ENCODE peak calls at places on chromosome 3, in nine cellular contexts. One of them, this sample, is unnamed.

GRCh38 chr3:135975053-135975452 is 9.5 kb downstream of the PPP2R3A start:
- DNase-seq in psoas muscle: no peak
- DNase-seq in HL-60: no peak
- DNase-seq in fibroblast of pulmonary artery: no peak
- DNase-seq in GM13976: no peak
- DNase-seq in NB4: no peak
- DNase-seq in LNCaP clone FGC: no peak
- DNase-seq in CD4-positive, alpha-beta T cell: no peak
- DNase-seq in lower lobe of right lung: no peak
- DNase-seq in this sample: no peak

GRCh38 chr3:108493862-108494261 is 16.5 kb downstream of the MYH15 start:
- DNase-seq in lower lobe of right lung: no peak
- DNase-seq in CD4-positive, alpha-beta T cell: no peak
- DNase-seq in psoas muscle: no peak
- DNase-seq in fibroblast of pulmonary artery: no peak
- DNase-seq in HL-60: no peak
- DNase-seq in NB4: peak
- DNase-seq in LNCaP clone FGC: no peak
- DNase-seq in GM13976: no peak
- DNase-seq in this sample: no peak

GRCh38 chr3:176767385-176767784 is 429.9 kb downstream of the TBL1XR1 start:
- DNase-seq in psoas muscle: no peak
- DNase-seq in CD4-positive, alpha-beta T cell: no peak
- DNase-seq in NB4: no peak
- DNase-seq in lower lobe of right lung: no peak
- DNase-seq in HL-60: no peak
- DNase-seq in GM13976: no peak
- DNase-seq in LNCaP clone FGC: peak
- DNase-seq in fibroblast of pulmonary artery: peak
- DNase-seq in this sample: no peak

GRCh38 chr3:81027344-81027743 is 734.1 kb downstream of the GBE1 start:
- DNase-seq in fibroblast of pulmonary artery: no peak
- DNase-seq in GM13976: no peak
- DNase-seq in NB4: no peak
- DNase-seq in CD4-positive, alpha-beta T cell: no peak
- DNase-seq in psoas muscle: no peak
- DNase-seq in LNCaP clone FGC: no peak
- DNase-seq in lower lobe of right lung: no peak
- DNase-seq in HL-60: no peak
- DNase-seq in this sample: no peak

GRCh38 chr3:152835311-152836102 is 576 bp downstream of the P2RY1 start:
- DNase-seq in psoas muscle: peak
- DNase-seq in HL-60: peak
- DNase-seq in CD4-positive, alpha-beta T cell: no peak
- DNase-seq in NB4: peak
- DNase-seq in fibroblast of pulmonary artery: peak
- DNase-seq in LNCaP clone FGC: no peak
- DNase-seq in GM13976: peak
- DNase-seq in lower lobe of right lung: peak
- DNase-seq in this sample: no peak

GRCh38 chr3:125002834-125003368 is 52.9 kb downstream of the HEG1 start:
- DNase-seq in LNCaP clone FGC: no peak
- DNase-seq in GM13976: no peak
- DNase-seq in CD4-positive, alpha-beta T cell: no peak
- DNase-seq in fibroblast of pulmonary artery: no peak
- DNase-seq in lower lobe of right lung: no peak
- DNase-seq in psoas muscle: no peak
- DNase-seq in HL-60: no peak
- DNase-seq in NB4: no peak
- DNase-seq in this sample: no peak

GRCh38 chr3:46368569-46368968 is 2.2 kb upstream of the CCR5 start:
- DNase-seq in fibroblast of pulmonary artery: no peak
- DNase-seq in CD4-positive, alpha-beta T cell: peak
- DNase-seq in HL-60: peak
- DNase-seq in GM13976: peak
- DNase-seq in lower lobe of right lung: peak
- DNase-seq in LNCaP clone FGC: no peak
- DNase-seq in NB4: peak
- DNase-seq in psoas muscle: peak
- DNase-seq in this sample: no peak

GRCh38 chr3:108132727-108133373 is 42.0 kb upstream of the CD47 start:
- DNase-seq in lower lobe of right lung: no peak
- DNase-seq in NB4: peak
- DNase-seq in psoas muscle: no peak
- DNase-seq in HL-60: no peak
- DNase-seq in CD4-positive, alpha-beta T cell: no peak
- DNase-seq in LNCaP clone FGC: peak
- DNase-seq in GM13976: no peak
- DNase-seq in fibroblast of pulmonary artery: peak
- DNase-seq in this sample: no peak

GRCh38 chr3:57063027-57063426 is 2.6 kb downstream of the SPATA12 start:
- DNase-seq in CD4-positive, alpha-beta T cell: no peak
- DNase-seq in psoas muscle: no peak
- DNase-seq in GM13976: no peak
- DNase-seq in lower lobe of right lung: no peak
- DNase-seq in fibroblast of pulmonary artery: no peak
- DNase-seq in LNCaP clone FGC: no peak
- DNase-seq in HL-60: no peak
- DNase-seq in NB4: peak
- DNase-seq in this sample: no peak

GRCh38 chr3:57060089-57060829 is at the start of gene SPATA12:
- DNase-seq in CD4-positive, alpha-beta T cell: no peak
- DNase-seq in psoas muscle: peak
- DNase-seq in NB4: peak
- DNase-seq in HL-60: peak
- DNase-seq in lower lobe of right lung: peak
- DNase-seq in GM13976: no peak
- DNase-seq in LNCaP clone FGC: no peak
- DNase-seq in fibroblast of pulmonary artery: peak
- DNase-seq in this sample: no peak

GRCh38 chr3:57061556-57061955 is 1.1 kb downstream of the SPATA12 start:
- DNase-seq in lower lobe of right lung: no peak
- DNase-seq in LNCaP clone FGC: no peak
- DNase-seq in NB4: no peak
- DNase-seq in psoas muscle: no peak
- DNase-seq in GM13976: no peak
- DNase-seq in HL-60: no peak
- DNase-seq in fibroblast of pulmonary artery: no peak
- DNase-seq in CD4-positive, alpha-beta T cell: no peak
- DNase-seq in this sample: no peak

GRCh38 chr3:57064615-57065014 is 4.2 kb downstream of the SPATA12 start:
- DNase-seq in NB4: peak
- DNase-seq in GM13976: no peak
- DNase-seq in lower lobe of right lung: no peak
- DNase-seq in CD4-positive, alpha-beta T cell: no peak
- DNase-seq in LNCaP clone FGC: no peak
- DNase-seq in HL-60: no peak
- DNase-seq in fibroblast of pulmonary artery: no peak
- DNase-seq in psoas muscle: no peak
- DNase-seq in this sample: no peak

DNA sequence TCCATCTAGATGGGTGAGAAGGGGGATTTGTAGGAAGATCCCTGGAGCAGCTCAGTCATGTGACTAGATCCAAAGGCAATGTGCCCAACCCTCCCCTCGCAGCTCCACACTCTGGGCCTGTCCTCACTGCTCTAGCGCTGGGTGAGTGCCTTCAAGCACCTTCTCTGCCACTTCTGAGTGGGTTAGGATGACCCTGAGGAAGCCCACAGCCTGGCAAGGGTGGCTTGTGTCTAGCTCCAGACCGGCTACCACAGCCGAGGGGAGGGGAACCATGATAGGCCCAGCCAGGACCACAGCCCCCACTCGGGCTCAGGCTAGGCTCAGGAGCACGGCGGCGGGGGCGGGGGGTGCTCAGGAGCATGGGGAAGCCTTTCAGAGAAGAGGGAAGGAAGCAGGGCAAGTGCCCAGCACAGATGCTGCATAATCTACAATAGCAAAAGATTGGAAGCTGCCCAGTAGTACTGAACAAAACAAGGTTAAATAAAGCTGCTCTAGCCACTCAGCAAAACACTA is 1.7 kb downstream of the SPATA12 start:
- DNase-seq in lower lobe of right lung: no peak
- DNase-seq in NB4: no peak
- DNase-seq in GM13976: no peak
- DNase-seq in HL-60: no peak
- DNase-seq in LNCaP clone FGC: no peak
- DNase-seq in CD4-positive, alpha-beta T cell: no peak
- DNase-seq in psoas muscle: no peak
- DNase-seq in fibroblast of pulmonary artery: no peak
- DNase-seq in this sample: no peak
- TF ChIP-seq CTCF in lower lobe of right lung: no peak
- TF ChIP-seq CTCF in NB4: no peak
- TF ChIP-seq CTCF in GM13976: no peak
- TF ChIP-seq CTCF in HL-60: no peak
- TF ChIP-seq CTCF in LNCaP clone FGC: no peak
- TF ChIP-seq CTCF in CD4-positive, alpha-beta T cell: no peak
- TF ChIP-seq CTCF in psoas muscle: no peak
- TF ChIP-seq CTCF in fibroblast of pulmonary artery: no peak
- TF ChIP-seq CTCF in this sample: no peak

GRCh38 chr3:5729852-5730251 is 542.3 kb downstream of the EDEM1 start:
- DNase-seq in psoas muscle: no peak
- DNase-seq in LNCaP clone FGC: no peak
- DNase-seq in HL-60: no peak
- DNase-seq in NB4: peak
- DNase-seq in lower lobe of right lung: no peak
- DNase-seq in fibroblast of pulmonary artery: no peak
- DNase-seq in CD4-positive, alpha-beta T cell: no peak
- DNase-seq in GM13976: no peak
- DNase-seq in this sample: no peak

GRCh38 chr3:5732081-5732480 is 544.6 kb downstream of the EDEM1 start:
- DNase-seq in NB4: no peak
- DNase-seq in GM13976: no peak
- DNase-seq in psoas muscle: no peak
- DNase-seq in lower lobe of right lung: no peak
- DNase-seq in HL-60: no peak
- DNase-seq in fibroblast of pulmonary artery: no peak
- DNase-seq in CD4-positive, alpha-beta T cell: no peak
- DNase-seq in LNCaP clone FGC: no peak
- DNase-seq in this sample: no peak

GRCh38 chr3:5728085-5728484 is 540.6 kb downstream of the EDEM1 start:
- DNase-seq in LNCaP clone FGC: no peak
- DNase-seq in GM13976: no peak
- DNase-seq in NB4: no peak
- DNase-seq in fibroblast of pulmonary artery: no peak
- DNase-seq in HL-60: no peak
- DNase-seq in psoas muscle: no peak
- DNase-seq in lower lobe of right lung: no peak
- DNase-seq in CD4-positive, alpha-beta T cell: no peak
- DNase-seq in this sample: no peak

GRCh38 chr3:5733995-5734394 is 546.5 kb downstream of the EDEM1 start:
- DNase-seq in HL-60: no peak
- DNase-seq in LNCaP clone FGC: no peak
- DNase-seq in lower lobe of right lung: no peak
- DNase-seq in fibroblast of pulmonary artery: no peak
- DNase-seq in NB4: no peak
- DNase-seq in GM13976: no peak
- DNase-seq in psoas muscle: no peak
- DNase-seq in CD4-positive, alpha-beta T cell: no peak
- DNase-seq in this sample: no peak

DNA sequence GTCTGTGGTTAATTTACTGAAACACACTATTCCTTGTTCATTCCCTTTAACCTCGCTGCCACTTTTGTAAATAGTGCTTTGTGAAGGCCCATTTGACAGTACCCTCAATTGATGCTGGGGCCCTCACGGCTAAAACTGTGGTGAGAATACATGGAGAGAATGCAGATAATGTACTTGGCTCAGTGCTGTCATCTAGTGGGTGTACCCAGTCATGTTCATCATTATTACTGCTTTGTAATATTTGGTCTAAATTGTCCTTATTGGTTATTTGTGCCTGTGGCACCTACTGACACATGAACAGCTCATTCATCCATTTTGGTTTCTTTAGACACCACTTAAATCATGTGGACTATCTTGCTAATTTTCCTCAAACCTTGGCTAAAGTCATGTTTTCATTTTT is 543.6 kb downstream of the EDEM1 start:
- DNase-seq in NB4: peak
- DNase-seq in LNCaP clone FGC: no peak
- DNase-seq in HL-60: no peak
- DNase-seq in psoas muscle: no peak
- DNase-seq in lower lobe of right lung: no peak
- DNase-seq in CD4-positive, alpha-beta T cell: no peak
- DNase-seq in GM13976: peak
- DNase-seq in fibroblast of pulmonary artery: no peak
- DNase-seq in this sample: no peak
- TF ChIP-seq CTCF in NB4: peak
- TF ChIP-seq CTCF in LNCaP clone FGC: peak
- TF ChIP-seq CTCF in HL-60: peak
- TF ChIP-seq CTCF in psoas muscle: no peak
- TF ChIP-seq CTCF in lower lobe of right lung: peak
- TF ChIP-seq CTCF in CD4-positive, alpha-beta T cell: no peak
- TF ChIP-seq CTCF in GM13976: no peak
- TF ChIP-seq CTCF in fibroblast of pulmonary artery: no peak
- TF ChIP-seq CTCF in this sample: no peak

GRCh38 chr3:40116478-40117162 is 192.9 kb upstream of the EIF1B start:
- DNase-seq in lower lobe of right lung: no peak
- DNase-seq in CD4-positive, alpha-beta T cell: no peak
- DNase-seq in LNCaP clone FGC: no peak
- DNase-seq in fibroblast of pulmonary artery: peak
- DNase-seq in psoas muscle: no peak
- DNase-seq in HL-60: no peak
- DNase-seq in GM13976: no peak
- DNase-seq in NB4: no peak
- DNase-seq in this sample: no peak

GRCh38 chr3:40118031-40118610 is 191.4 kb upstream of the EIF1B start:
- DNase-seq in psoas muscle: no peak
- DNase-seq in fibroblast of pulmonary artery: peak
- DNase-seq in LNCaP clone FGC: no peak
- DNase-seq in HL-60: no peak
- DNase-seq in GM13976: no peak
- DNase-seq in NB4: no peak
- DNase-seq in lower lobe of right lung: no peak
- DNase-seq in CD4-positive, alpha-beta T cell: no peak
- DNase-seq in this sample: no peak

GRCh38 chr3:40124918-40125317 is 184.6 kb upstream of the EIF1B start:
- DNase-seq in LNCaP clone FGC: no peak
- DNase-seq in NB4: no peak
- DNase-seq in GM13976: no peak
- DNase-seq in HL-60: no peak
- DNase-seq in fibroblast of pulmonary artery: no peak
- DNase-seq in lower lobe of right lung: no peak
- DNase-seq in psoas muscle: no peak
- DNase-seq in CD4-positive, alpha-beta T cell: no peak
- DNase-seq in this sample: no peak

GRCh38 chr3:40120067-40120692 is 189.3 kb upstream of the EIF1B start:
- DNase-seq in HL-60: no peak
- DNase-seq in psoas muscle: no peak
- DNase-seq in CD4-positive, alpha-beta T cell: no peak
- DNase-seq in fibroblast of pulmonary artery: no peak
- DNase-seq in LNCaP clone FGC: no peak
- DNase-seq in GM13976: no peak
- DNase-seq in lower lobe of right lung: no peak
- DNase-seq in NB4: no peak
- DNase-seq in this sample: no peak

DNA sequence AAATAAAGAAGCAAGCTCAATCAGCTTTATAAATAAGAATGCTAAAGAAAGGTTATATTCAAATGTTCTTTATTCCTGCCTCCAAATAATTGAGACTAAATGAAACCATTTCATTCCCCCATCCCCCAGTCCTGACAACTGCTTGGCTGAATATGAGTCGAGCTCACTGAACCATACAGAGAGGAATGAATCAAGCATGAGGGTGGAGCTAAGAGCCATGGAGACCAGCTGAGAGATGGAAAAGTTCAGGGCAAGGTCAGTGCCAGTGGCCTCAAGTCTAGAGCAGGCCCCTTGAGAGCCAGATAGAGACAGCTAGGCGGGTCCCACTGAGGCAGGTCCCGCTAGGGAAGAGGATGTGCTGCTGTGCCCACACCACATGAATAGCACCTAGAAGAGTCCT is 188.7 kb upstream of the EIF1B start:
- DNase-seq in HL-60: no peak
- DNase-seq in psoas muscle: no peak
- DNase-seq in fibroblast of pulmonary artery: peak
- DNase-seq in CD4-positive, alpha-beta T cell: no peak
- DNase-seq in GM13976: no peak
- DNase-seq in NB4: no peak
- DNase-seq in lower lobe of right lung: no peak
- DNase-seq in LNCaP clone FGC: no peak
- DNase-seq in this sample: no peak
- TF ChIP-seq CTCF in HL-60: no peak
- TF ChIP-seq CTCF in psoas muscle: no peak
- TF ChIP-seq CTCF in fibroblast of pulmonary artery: no peak
- TF ChIP-seq CTCF in CD4-positive, alpha-beta T cell: no peak
- TF ChIP-seq CTCF in GM13976: no peak
- TF ChIP-seq CTCF in NB4: no peak
- TF ChIP-seq CTCF in lower lobe of right lung: no peak
- TF ChIP-seq CTCF in LNCaP clone FGC: no peak
- TF ChIP-seq CTCF in this sample: no peak

GRCh38 chr3:134231131-134231530 is 19.5 kb downstream of the RYK start:
- DNase-seq in fibroblast of pulmonary artery: peak
- DNase-seq in NB4: no peak
- DNase-seq in GM13976: no peak
- DNase-seq in CD4-positive, alpha-beta T cell: no peak
- DNase-seq in HL-60: no peak
- DNase-seq in psoas muscle: no peak
- DNase-seq in LNCaP clone FGC: no peak
- DNase-seq in lower lobe of right lung: no peak
- DNase-seq in this sample: no peak
- TF ChIP-seq CTCF in fibroblast of pulmonary artery: no peak
- TF ChIP-seq CTCF in NB4: no peak
- TF ChIP-seq CTCF in GM13976: no peak
- TF ChIP-seq CTCF in CD4-positive, alpha-beta T cell: no peak
- TF ChIP-seq CTCF in HL-60: no peak
- TF ChIP-seq CTCF in psoas muscle: no peak
- TF ChIP-seq CTCF in LNCaP clone FGC: no peak
- TF ChIP-seq CTCF in lower lobe of right lung: no peak
- TF ChIP-seq CTCF in this sample: no peak

This sample was measured in chondrocyte.